ENCODE peak calls at places on chromosomes 2 and 18, in eight cellular contexts. R is IMR-90; U is NCI-H2081; D is activated naive CD4-positive, alpha-beta T cell; K is EH; M is CD4-positive, alpha-beta T cell; H is cardiac fibroblast; E is AG08395. F is an unnamed sample.
A peak's percentile ranks its signal among the peaks of the same experiment; 100 is the strongest.

GRCh38 chr2:124804014-124804940 is 779.2 kb downstream of the CNTNAP5 start:
- DNase-seq in U (peak; percentile 27), E (peak; percentile 10), R (peak; percentile 25), D (no peak), K (peak; percentile 50), M (no peak), H (peak; percentile 53), F (no peak)

GRCh38 chr2:235238537-235238936 is 255.3 kb upstream of the AGAP1 start:
- DNase-seq in M (no peak), D (no peak), H (peak; percentile 96), E (peak; percentile 69), R (peak; percentile 46), K (peak; percentile 45), U (no peak), F (peak; percentile 19)

GRCh38 chr2:240734756-240735155 is 43.1 kb downstream of the AQP12A start:
- DNase-seq in D (no peak), K (no peak), E (no peak), R (no peak), H (no peak), U (no peak), M (no peak), F (no peak)

GRCh38 chr18:61435064-61435652 is 101.9 kb downstream of the CDH20 start:
- DNase-seq in K (peak; percentile 35), H (peak; percentile 5), R (peak; percentile 10), U (peak; percentile 4), M (no peak), D (no peak), E (peak; percentile 38), F (no peak)

GRCh38 chr2:215684448-215685217 is 248.8 kb upstream of the FN1 start:
- DNase-seq in K (peak; percentile 91), H (no peak), M (no peak), R (peak; percentile 76), D (no peak), U (no peak), E (peak; percentile 63), F (no peak)

GRCh38 chr2:119229716-119230115 is 6.1 kb downstream of the STEAP3 start:
- DNase-seq in H (no peak), E (no peak), M (no peak), K (no peak), U (no peak), D (no peak), R (no peak), F (no peak)

GRCh38 chr18:10454800-10455550 is 540 bp downstream of the APCDD1 start:
- DNase-seq in M (no peak), U (no peak), H (peak; percentile 19), D (no peak), E (no peak), R (peak; percentile 20), K (peak; percentile 28), F (no peak)

GRCh38 chr2:96233880-96234316 is 25.3 kb upstream of the STARD7 start:
- DNase-seq in M (no peak), E (no peak), U (no peak), H (no peak), K (no peak), R (no peak), D (no peak), F (no peak)

GRCh38 chr2:53740170-53740569 is 27.4 kb upstream of the CHAC2 start:
- DNase-seq in K (peak; percentile 54), H (peak; percentile 72), R (peak; percentile 64), E (peak; percentile 27), U (peak; percentile 14), M (no peak), D (no peak), F (no peak)

GRCh38 chr2:68987051-68987503 is 12.6 kb downstream of the GKN1 start:
- DNase-seq in M (no peak), U (no peak), E (no peak), H (peak; percentile 42), R (no peak), K (no peak), D (no peak), F (no peak)

GRCh38 chr2:176999331-176999730 is 213.3 kb upstream of the HNRNPA3 start:
- DNase-seq in K (peak; percentile 39), D (no peak), R (peak; percentile 1), E (peak; percentile 63), H (peak; percentile 17), U (no peak), M (no peak), F (no peak)

GRCh38 chr2:196173505-196173904 is 2.1 kb upstream of the STK17B start:
- DNase-seq in U (no peak), H (no peak), R (peak; percentile 23), M (no peak), K (no peak), D (no peak), E (no peak), F (no peak)

GRCh38 chr2:180753809-180754761 is 226.3 kb upstream of the UBE2E3 start:
- DNase-seq in M (no peak), U (no peak), E (no peak), H (no peak), D (no peak), R (peak; percentile 82), K (peak; percentile 59), F (no peak)

GRCh38 chr2:163407296-163407695 is 328.5 kb downstream of the FIGN start:
- DNase-seq in H (no peak), D (no peak), K (peak; percentile 3), E (no peak), U (no peak), M (no peak), R (peak; percentile 18), F (no peak)